ENCODE peak calls at places on chromosomes 4 and X, in four cellular contexts. One of them, this sample, is unnamed.

GRCh38 chrX:66684196-66684595 is 45.3 kb upstream of the EDA2R start:
- DNase-seq in fibroblast of the aortic adventitia: peak
- DNase-seq in stimulated activated naive B cell treated with anti-CD40 and anti-IgM and Interleukin-4, amounts not matched to agents 10 μg/mL and 1 μg/mL and 100 μg/mL, for 72 hours: no peak
- DNase-seq in IMR-90: no peak
- DNase-seq in this sample: peak

GRCh38 chr4:106365613-106366012 is 3.0 kb downstream of the GIMD1 start:
- DNase-seq in fibroblast of the aortic adventitia: peak
- DNase-seq in stimulated activated naive B cell treated with anti-CD40 and anti-IgM and Interleukin-4, amounts not matched to agents 10 μg/mL and 1 μg/mL and 100 μg/mL, for 72 hours: no peak
- DNase-seq in IMR-90: peak
- DNase-seq in this sample: peak

GRCh38 chrX:9352683-9353430 is 112.0 kb upstream of the TBL1X start:
- DNase-seq in fibroblast of the aortic adventitia: peak
- DNase-seq in IMR-90: peak
- DNase-seq in stimulated activated naive B cell treated with anti-CD40 and anti-IgM and Interleukin-4, amounts not matched to agents 10 μg/mL and 1 μg/mL and 100 μg/mL, for 72 hours: peak
- DNase-seq in this sample: peak

GRCh38 chr4:85901500-85901899 is 426.6 kb downstream of the ARHGAP24 start:
- DNase-seq in fibroblast of the aortic adventitia: no peak
- DNase-seq in IMR-90: peak
- DNase-seq in stimulated activated naive B cell treated with anti-CD40 and anti-IgM and Interleukin-4, amounts not matched to agents 10 μg/mL and 1 μg/mL and 100 μg/mL, for 72 hours: no peak
- DNase-seq in this sample: peak

GRCh38 chr4:150212927-150213326 is 134.7 kb downstream of the DCLK2 start:
- DNase-seq in IMR-90: no peak
- DNase-seq in fibroblast of the aortic adventitia: no peak
- DNase-seq in stimulated activated naive B cell treated with anti-CD40 and anti-IgM and Interleukin-4, amounts not matched to agents 10 μg/mL and 1 μg/mL and 100 μg/mL, for 72 hours: no peak
- DNase-seq in this sample: no peak

GRCh38 chr4:42750091-42750490 is 93.2 kb upstream of the ATP8A1 start:
- DNase-seq in fibroblast of the aortic adventitia: peak
- DNase-seq in IMR-90: no peak
- DNase-seq in stimulated activated naive B cell treated with anti-CD40 and anti-IgM and Interleukin-4, amounts not matched to agents 10 μg/mL and 1 μg/mL and 100 μg/mL, for 72 hours: no peak
- DNase-seq in this sample: no peak

GRCh38 chr4:56129431-56129861 is 180.7 kb downstream of the CEP135 start:
- DNase-seq in stimulated activated naive B cell treated with anti-CD40 and anti-IgM and Interleukin-4, amounts not matched to agents 10 μg/mL and 1 μg/mL and 100 μg/mL, for 72 hours: peak
- DNase-seq in fibroblast of the aortic adventitia: no peak
- DNase-seq in IMR-90: no peak
- DNase-seq in this sample: no peak

GRCh38 chrX:19535481-19535880 is 20.2 kb upstream of the MAP3K15 start:
- DNase-seq in IMR-90: peak
- DNase-seq in fibroblast of the aortic adventitia: peak
- DNase-seq in stimulated activated naive B cell treated with anti-CD40 and anti-IgM and Interleukin-4, amounts not matched to agents 10 μg/mL and 1 μg/mL and 100 μg/mL, for 72 hours: no peak
- DNase-seq in this sample: peak

GRCh38 chrX:24014388-24015018 is 12.5 kb downstream of the KLHL15 start:
- DNase-seq in fibroblast of the aortic adventitia: no peak
- DNase-seq in stimulated activated naive B cell treated with anti-CD40 and anti-IgM and Interleukin-4, amounts not matched to agents 10 μg/mL and 1 μg/mL and 100 μg/mL, for 72 hours: peak
- DNase-seq in IMR-90: peak
- DNase-seq in this sample: no peak

GRCh38 chr4:65719635-65720034 is 49.3 kb upstream of the EPHA5 start:
- DNase-seq in fibroblast of the aortic adventitia: no peak
- DNase-seq in stimulated activated naive B cell treated with anti-CD40 and anti-IgM and Interleukin-4, amounts not matched to agents 10 μg/mL and 1 μg/mL and 100 μg/mL, for 72 hours: no peak
- DNase-seq in IMR-90: no peak
- DNase-seq in this sample: no peak

GRCh38 chrX:150143721-150144440 is 205.6 kb upstream of the EOLA2 start:
- DNase-seq in IMR-90: no peak
- DNase-seq in fibroblast of the aortic adventitia: no peak
- DNase-seq in stimulated activated naive B cell treated with anti-CD40 and anti-IgM and Interleukin-4, amounts not matched to agents 10 μg/mL and 1 μg/mL and 100 μg/mL, for 72 hours: no peak
- DNase-seq in this sample: no peak

GRCh38 chr4:41883988-41884737 is 51.1 kb upstream of the TMEM33 start:
- DNase-seq in fibroblast of the aortic adventitia: no peak
- DNase-seq in IMR-90: no peak
- DNase-seq in stimulated activated naive B cell treated with anti-CD40 and anti-IgM and Interleukin-4, amounts not matched to agents 10 μg/mL and 1 μg/mL and 100 μg/mL, for 72 hours: no peak
- DNase-seq in this sample: no peak

GRCh38 chrX:36978886-36979285 is 29.3 kb upstream of the FAM47C start:
- DNase-seq in fibroblast of the aortic adventitia: peak
- DNase-seq in stimulated activated naive B cell treated with anti-CD40 and anti-IgM and Interleukin-4, amounts not matched to agents 10 μg/mL and 1 μg/mL and 100 μg/mL, for 72 hours: no peak
- DNase-seq in IMR-90: peak
- DNase-seq in this sample: peak

GRCh38 chrX:12709047-12709446 is 82.2 kb upstream of the PRPS2 start:
- DNase-seq in IMR-90: no peak
- DNase-seq in stimulated activated naive B cell treated with anti-CD40 and anti-IgM and Interleukin-4, amounts not matched to agents 10 μg/mL and 1 μg/mL and 100 μg/mL, for 72 hours: peak
- DNase-seq in fibroblast of the aortic adventitia: no peak
- DNase-seq in this sample: no peak

GRCh38 chr4:114659386-114660008 is 60.9 kb downstream of the UGT8 start:
- DNase-seq in IMR-90: peak
- DNase-seq in fibroblast of the aortic adventitia: peak
- DNase-seq in stimulated activated naive B cell treated with anti-CD40 and anti-IgM and Interleukin-4, amounts not matched to agents 10 μg/mL and 1 μg/mL and 100 μg/mL, for 72 hours: peak
- DNase-seq in this sample: peak

GRCh38 chr4:127788517-127788916 is 6.4 kb downstream of the HSPA4L start:
- DNase-seq in stimulated activated naive B cell treated with anti-CD40 and anti-IgM and Interleukin-4, amounts not matched to agents 10 μg/mL and 1 μg/mL and 100 μg/mL, for 72 hours: no peak
- DNase-seq in IMR-90: no peak
- DNase-seq in fibroblast of the aortic adventitia: peak
- DNase-seq in this sample: no peak

GRCh38 chr4:3031357-3032064 is 42.8 kb downstream of the HTT-AS start:
- DNase-seq in stimulated activated naive B cell treated with anti-CD40 and anti-IgM and Interleukin-4, amounts not matched to agents 10 μg/mL and 1 μg/mL and 100 μg/mL, for 72 hours: no peak
- DNase-seq in IMR-90: no peak
- DNase-seq in fibroblast of the aortic adventitia: no peak
- DNase-seq in this sample: no peak

GRCh38 chr4:32748498-32748897 is 2028.3 kb downstream of the PCDH7 start:
- DNase-seq in stimulated activated naive B cell treated with anti-CD40 and anti-IgM and Interleukin-4, amounts not matched to agents 10 μg/mL and 1 μg/mL and 100 μg/mL, for 72 hours: no peak
- DNase-seq in IMR-90: no peak
- DNase-seq in fibroblast of the aortic adventitia: no peak
- DNase-seq in this sample: no peak

GRCh38 chr4:7043521-7044414 is 596 bp downstream of the TADA2B start:
- DNase-seq in IMR-90: peak
- DNase-seq in stimulated activated naive B cell treated with anti-CD40 and anti-IgM and Interleukin-4, amounts not matched to agents 10 μg/mL and 1 μg/mL and 100 μg/mL, for 72 hours: peak
- DNase-seq in fibroblast of the aortic adventitia: peak
- DNase-seq in this sample: peak

GRCh38 chrX:38805294-38806053 is 4.2 kb downstream of the MID1IP1 start:
- DNase-seq in IMR-90: peak
- DNase-seq in fibroblast of the aortic adventitia: peak
- DNase-seq in stimulated activated naive B cell treated with anti-CD40 and anti-IgM and Interleukin-4, amounts not matched to agents 10 μg/mL and 1 μg/mL and 100 μg/mL, for 72 hours: peak
- DNase-seq in this sample: peak

GRCh38 chr4:71377561-71377960 is 38.7 kb downstream of the SLC4A4 start:
- DNase-seq in IMR-90: peak
- DNase-seq in fibroblast of the aortic adventitia: peak
- DNase-seq in stimulated activated naive B cell treated with anti-CD40 and anti-IgM and Interleukin-4, amounts not matched to agents 10 μg/mL and 1 μg/mL and 100 μg/mL, for 72 hours: no peak
- DNase-seq in this sample: peak

GRCh38 chrX:31139966-31140365 is 68.1 kb upstream of the FTHL17 start:
- DNase-seq in stimulated activated naive B cell treated with anti-CD40 and anti-IgM and Interleukin-4, amounts not matched to agents 10 μg/mL and 1 μg/mL and 100 μg/mL, for 72 hours: no peak
- DNase-seq in fibroblast of the aortic adventitia: no peak
- DNase-seq in IMR-90: no peak
- DNase-seq in this sample: no peak

GRCh38 chr4:95417531-95417930 is 131.2 kb downstream of the UNC5C start:
- DNase-seq in stimulated activated naive B cell treated with anti-CD40 and anti-IgM and Interleukin-4, amounts not matched to agents 10 μg/mL and 1 μg/mL and 100 μg/mL, for 72 hours: no peak
- DNase-seq in IMR-90: no peak
- DNase-seq in fibroblast of the aortic adventitia: no peak
- DNase-seq in this sample: no peak

GRCh38 chr4:88522702-88523324 is 763 bp downstream of the PYURF start:
- DNase-seq in IMR-90: peak
- DNase-seq in stimulated activated naive B cell treated with anti-CD40 and anti-IgM and Interleukin-4, amounts not matched to agents 10 μg/mL and 1 μg/mL and 100 μg/mL, for 72 hours: no peak
- DNase-seq in fibroblast of the aortic adventitia: peak
- DNase-seq in this sample: peak

GRCh38 chr4:138706206-138706605 is 309.4 kb upstream of the NOCT start:
- DNase-seq in IMR-90: peak
- DNase-seq in stimulated activated naive B cell treated with anti-CD40 and anti-IgM and Interleukin-4, amounts not matched to agents 10 μg/mL and 1 μg/mL and 100 μg/mL, for 72 hours: no peak
- DNase-seq in fibroblast of the aortic adventitia: peak
- DNase-seq in this sample: no peak

GRCh38 chrX:103405009-103405333 is 28.6 kb downstream of the BEX3 start:
- DNase-seq in stimulated activated naive B cell treated with anti-CD40 and anti-IgM and Interleukin-4, amounts not matched to agents 10 μg/mL and 1 μg/mL and 100 μg/mL, for 72 hours: peak
- DNase-seq in fibroblast of the aortic adventitia: no peak
- DNase-seq in IMR-90: no peak
- DNase-seq in this sample: no peak

GRCh38 chr4:43286137-43286536 is 393.6 kb downstream of the GRXCR1 start:
- DNase-seq in IMR-90: no peak
- DNase-seq in fibroblast of the aortic adventitia: no peak
- DNase-seq in stimulated activated naive B cell treated with anti-CD40 and anti-IgM and Interleukin-4, amounts not matched to agents 10 μg/mL and 1 μg/mL and 100 μg/mL, for 72 hours: no peak
- DNase-seq in this sample: no peak

GRCh38 chr4:52956691-52957090 is 94.6 kb downstream of the RASL11B start:
- DNase-seq in fibroblast of the aortic adventitia: no peak
- DNase-seq in IMR-90: peak
- DNase-seq in stimulated activated naive B cell treated with anti-CD40 and anti-IgM and Interleukin-4, amounts not matched to agents 10 μg/mL and 1 μg/mL and 100 μg/mL, for 72 hours: no peak
- DNase-seq in this sample: peak

GRCh38 chr4:38462659-38463058 is 201.3 kb upstream of the KLF3 start:
- DNase-seq in stimulated activated naive B cell treated with anti-CD40 and anti-IgM and Interleukin-4, amounts not matched to agents 10 μg/mL and 1 μg/mL and 100 μg/mL, for 72 hours: no peak
- DNase-seq in IMR-90: no peak
- DNase-seq in fibroblast of the aortic adventitia: no peak
- DNase-seq in this sample: no peak

GRCh38 chrX:39409246-39409917 is 608.1 kb downstream of the MID1IP1 start:
- DNase-seq in fibroblast of the aortic adventitia: no peak
- DNase-seq in IMR-90: peak
- DNase-seq in stimulated activated naive B cell treated with anti-CD40 and anti-IgM and Interleukin-4, amounts not matched to agents 10 μg/mL and 1 μg/mL and 100 μg/mL, for 72 hours: no peak
- DNase-seq in this sample: no peak

This sample was measured in AG10803.